ENCODE peak calls at places on chromosomes 12 and 14, in ten cellular contexts. D is epithelial cell of esophagus; S is C1 segment of cervical spinal cord; P is Daoy; F is DMS79 treated with DMSO at 0.1 percent for 48 hours; H is GM03348; A is mesenchymal stem cell; R is activated naive CD8-positive, alpha-beta T cell treated with anti-CD3 and anti-CD28 coated beads, Interleukin-2, amount 50 U/mL, for 24 hours; C is H54; B is activated CD4-positive, alpha-beta T cell treated with anti-CD3 and anti-CD28 coated beads, Interleukin-2, amount 50 U/mL, for 24 hours. Z is an unnamed sample.

GRCh38 chr12:84136862-84137367 is 775.7 kb downstream of the SLC6A15 start:
- DNase-seq in D (peak), S (no peak), P (no peak), F (no peak), H (peak), A (peak), R (no peak), C (no peak), B (no peak), Z (peak)

GRCh38 chr12:125159687-125160086 is 94.5 kb downstream of the AACS start:
- DNase-seq in D (no peak), S (no peak), P (no peak), F (no peak), H (no peak), A (no peak), R (no peak), C (no peak), B (no peak), Z (no peak)

GRCh38 chr12:7628401-7628961 is 37.2 kb downstream of the APOBEC1 start:
- DNase-seq in D (no peak), S (no peak), P (no peak), F (no peak), H (no peak), A (peak), R (no peak), C (no peak), B (no peak), Z (no peak)

GRCh38 chr12:53232641-53233538 is 881 bp upstream of the RARG start:
- DNase-seq in D (peak), S (peak), P (peak), F (peak), H (peak), A (peak), R (no peak), C (peak), B (no peak), Z (peak)

GRCh38 chr12:95804296-95804695 is 13.7 kb upstream of the NTN4 start:
- DNase-seq in D (no peak), S (no peak), P (no peak), F (no peak), H (no peak), A (no peak), R (no peak), C (no peak), B (no peak), Z (no peak)

GRCh38 chr14:22375321-22375930 is 213.6 kb downstream of the DAD1 start:
- DNase-seq in D (peak), S (no peak), P (peak), F (peak), H (no peak), A (peak), R (no peak), C (no peak), B (no peak), Z (peak)

GRCh38 chr12:87529386-87529785 is 499.8 kb downstream of the C12orf50 start:
- DNase-seq in D (no peak), S (no peak), P (no peak), F (no peak), H (no peak), A (no peak), R (no peak), C (no peak), B (no peak), Z (no peak)

GRCh38 chr12:57839996-57840395 is 6.5 kb downstream of the CTDSP2 start:
- DNase-seq in D (no peak), S (no peak), P (no peak), F (no peak), H (no peak), A (no peak), R (no peak), C (no peak), B (no peak), Z (no peak)

GRCh38 chr12:10957741-10958140 is 18.7 kb upstream of the TAS2R14 start:
- DNase-seq in D (no peak), S (no peak), P (no peak), F (no peak), H (no peak), A (no peak), R (no peak), C (no peak), B (no peak), Z (no peak)

GRCh38 chr14:92512807-92513203 is 776 bp upstream of the RIN3 start:
- DNase-seq in D (no peak), S (no peak), P (no peak), F (no peak), H (no peak), A (peak), R (no peak), C (no peak), B (no peak), Z (no peak)

GRCh38 chr12:573226-573625 is 90.0 kb downstream of the NINJ2 start:
- DNase-seq in D (no peak), S (no peak), P (no peak), F (no peak), H (no peak), A (no peak), R (no peak), C (no peak), B (no peak), Z (no peak)

GRCh38 chr14:54809767-54810166 is 92.9 kb downstream of the GCH1 start:
- DNase-seq in D (no peak), S (no peak), P (no peak), F (no peak), H (no peak), A (no peak), R (no peak), C (no peak), B (no peak), Z (no peak)

GRCh38 chr14:45785240-45785639 is 532.2 kb upstream of the MIS18BP1 start:
- DNase-seq in D (peak), S (no peak), P (no peak), F (no peak), H (no peak), A (no peak), R (no peak), C (no peak), B (no peak), Z (peak)

Z was measured in RWPE1.